ENCODE peak calls at places on chromosomes 4 and X, in five cellular contexts. One of them, this sample, is unnamed. For H3K4me1, the result is how much of the 10 kb centered on the place peaks cover.

GRCh38 chr4:164012396-164013027 is 518.0 kb downstream of the TMA16 start:
- DNase-seq in prostate gland: no peak
- DNase-seq in right lobe of liver: no peak
- DNase-seq in uterus: no peak
- DNase-seq in heart right ventricle: no peak
- DNase-seq in this sample: peak

GRCh38 chr4:144572660-144573059 is 73.3 kb upstream of the HHIP start:
- DNase-seq in prostate gland: no peak
- DNase-seq in right lobe of liver: no peak
- DNase-seq in uterus: no peak
- DNase-seq in heart right ventricle: no peak
- DNase-seq in this sample: no peak

GRCh38 chr4:79025170-79025569 is 85.9 kb upstream of the PAQR3 start:
- DNase-seq in prostate gland: no peak
- DNase-seq in right lobe of liver: no peak
- DNase-seq in uterus: no peak
- DNase-seq in heart right ventricle: no peak
- DNase-seq in this sample: no peak

GRCh38 chrX:23317799-23318724 is 16.6 kb upstream of the PTCHD1 start:
- DNase-seq in prostate gland: no peak
- DNase-seq in right lobe of liver: no peak
- DNase-seq in uterus: no peak
- DNase-seq in heart right ventricle: no peak
- DNase-seq in this sample: peak

GRCh38 chrX:41720125-41720780 is 3.7 kb upstream of the GPR82 start:
- DNase-seq in prostate gland: no peak
- DNase-seq in right lobe of liver: no peak
- DNase-seq in uterus: no peak
- DNase-seq in heart right ventricle: no peak
- DNase-seq in this sample: peak

GRCh38 chr4:150126880-150127236 is 48.6 kb downstream of the DCLK2 start:
- DNase-seq in prostate gland: no peak
- DNase-seq in right lobe of liver: no peak
- DNase-seq in uterus: no peak
- DNase-seq in heart right ventricle: no peak
- DNase-seq in this sample: no peak

GRCh38 chr4:167233523-167234387 is 539 bp downstream of the SPOCK3 start:
- DNase-seq in prostate gland: no peak
- DNase-seq in right lobe of liver: peak
- DNase-seq in uterus: no peak
- DNase-seq in heart right ventricle: no peak
- DNase-seq in this sample: no peak

GRCh38 chr4:8307126-8307525 is 37.6 kb downstream of the HTRA3 start:
- DNase-seq in prostate gland: no peak
- DNase-seq in right lobe of liver: no peak
- DNase-seq in uterus: peak
- DNase-seq in heart right ventricle: no peak
- DNase-seq in this sample: no peak

GRCh38 chr4:177320721-177321120 is 11.0 kb downstream of the NEIL3 start:
- DNase-seq in prostate gland: no peak
- DNase-seq in right lobe of liver: no peak
- DNase-seq in uterus: no peak
- DNase-seq in heart right ventricle: no peak
- DNase-seq in this sample: no peak

GRCh38 chr4:57080781-57081650 is 29.2 kb downstream of the IGFBP7 start:
- DNase-seq in prostate gland: peak
- DNase-seq in right lobe of liver: no peak
- DNase-seq in uterus: no peak
- DNase-seq in heart right ventricle: no peak
- DNase-seq in this sample: no peak

GRCh38 chr4:57076646-57077045 is 33.5 kb downstream of the IGFBP7 start:
- DNase-seq in prostate gland: no peak
- DNase-seq in right lobe of liver: no peak
- DNase-seq in uterus: no peak
- DNase-seq in heart right ventricle: no peak
- DNase-seq in this sample: no peak

GRCh38 chr4:57077550-57078311 is 32.5 kb downstream of the IGFBP7 start:
- DNase-seq in prostate gland: no peak
- DNase-seq in right lobe of liver: no peak
- DNase-seq in uterus: no peak
- DNase-seq in heart right ventricle: no peak
- DNase-seq in this sample: no peak

GRCh38 chr4:57081651-57082349 is 28.4 kb downstream of the IGFBP7 start:
- DNase-seq in prostate gland: no peak
- DNase-seq in right lobe of liver: no peak
- DNase-seq in uterus: no peak
- DNase-seq in heart right ventricle: no peak
- DNase-seq in this sample: no peak

DNA sequence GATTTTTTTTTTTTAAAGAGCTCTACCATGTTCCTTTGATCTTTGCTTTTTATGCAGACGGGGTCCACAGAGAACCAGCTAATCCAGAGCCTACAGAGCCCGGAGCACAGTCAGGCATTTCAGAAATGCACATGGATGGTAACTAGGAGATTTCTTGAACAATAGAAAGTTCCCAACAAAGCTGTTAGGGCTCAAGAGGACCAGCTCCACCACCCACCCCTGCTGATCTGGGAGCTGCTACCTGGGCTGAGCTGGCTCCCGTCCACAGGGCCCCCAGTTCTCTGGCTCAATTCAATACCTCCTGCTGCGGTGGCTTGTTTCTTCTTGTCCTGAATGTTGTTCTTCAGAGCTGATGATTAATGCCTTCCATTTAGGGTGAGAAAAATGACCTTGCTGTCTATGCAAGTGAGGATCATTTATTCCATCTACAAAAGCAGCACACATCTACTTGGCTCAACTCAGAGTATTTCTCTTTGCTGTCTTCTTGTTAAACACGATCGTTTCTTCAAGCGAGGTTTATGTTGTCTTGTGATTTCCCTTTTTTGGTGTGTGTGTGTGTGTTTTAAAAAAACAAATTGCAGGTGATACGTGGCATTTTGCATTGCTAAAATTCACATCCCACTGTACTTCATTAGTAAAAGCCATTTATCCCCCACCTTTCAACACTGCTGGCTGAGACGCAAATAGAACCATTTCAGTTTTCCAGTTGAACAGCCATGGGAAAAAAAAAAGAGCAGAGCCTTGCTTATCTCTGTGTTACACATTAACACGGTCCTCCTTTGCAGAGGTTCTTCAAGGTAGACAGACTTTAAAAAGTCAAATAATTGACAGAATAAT is 31.3 kb downstream of the IGFBP7 start:
- DNase-seq in prostate gland: peak
- DNase-seq in right lobe of liver: no peak
- DNase-seq in uterus: no peak
- DNase-seq in heart right ventricle: no peak
- DNase-seq in this sample: no peak
- H3K4me1 ChIP-seq in prostate gland: under half
- H3K4me1 ChIP-seq in right lobe of liver: under half
- H3K4me1 ChIP-seq in uterus: under half
- H3K4me1 ChIP-seq in heart right ventricle: half or more
- H3K4me1 ChIP-seq in this sample: under half

DNA sequence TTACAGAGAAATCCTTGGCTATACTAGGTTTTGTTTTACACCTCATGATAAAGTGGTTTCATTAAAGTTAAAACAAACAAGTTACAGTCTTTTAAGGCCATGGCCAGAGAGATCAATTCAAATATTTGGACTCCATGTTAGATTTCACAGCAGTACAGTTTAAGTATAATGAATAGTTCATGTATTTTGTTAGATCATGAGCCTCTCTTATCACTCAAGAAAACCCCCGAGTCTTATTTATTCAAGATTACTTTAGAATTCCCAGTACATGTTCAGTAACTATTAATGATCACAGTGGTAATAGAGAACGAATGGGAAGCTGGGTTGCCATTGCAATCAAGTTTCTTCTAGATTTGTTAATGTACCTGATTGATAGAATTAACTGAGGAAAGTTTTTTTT is 15.2 kb downstream of the PDLIM5 start:
- DNase-seq in prostate gland: no peak
- DNase-seq in right lobe of liver: no peak
- DNase-seq in uterus: no peak
- DNase-seq in heart right ventricle: no peak
- DNase-seq in this sample: no peak
- H3K4me1 ChIP-seq in prostate gland: under half
- H3K4me1 ChIP-seq in right lobe of liver: under half
- H3K4me1 ChIP-seq in uterus: under half
- H3K4me1 ChIP-seq in heart right ventricle: half or more
- H3K4me1 ChIP-seq in this sample: under half

DNA sequence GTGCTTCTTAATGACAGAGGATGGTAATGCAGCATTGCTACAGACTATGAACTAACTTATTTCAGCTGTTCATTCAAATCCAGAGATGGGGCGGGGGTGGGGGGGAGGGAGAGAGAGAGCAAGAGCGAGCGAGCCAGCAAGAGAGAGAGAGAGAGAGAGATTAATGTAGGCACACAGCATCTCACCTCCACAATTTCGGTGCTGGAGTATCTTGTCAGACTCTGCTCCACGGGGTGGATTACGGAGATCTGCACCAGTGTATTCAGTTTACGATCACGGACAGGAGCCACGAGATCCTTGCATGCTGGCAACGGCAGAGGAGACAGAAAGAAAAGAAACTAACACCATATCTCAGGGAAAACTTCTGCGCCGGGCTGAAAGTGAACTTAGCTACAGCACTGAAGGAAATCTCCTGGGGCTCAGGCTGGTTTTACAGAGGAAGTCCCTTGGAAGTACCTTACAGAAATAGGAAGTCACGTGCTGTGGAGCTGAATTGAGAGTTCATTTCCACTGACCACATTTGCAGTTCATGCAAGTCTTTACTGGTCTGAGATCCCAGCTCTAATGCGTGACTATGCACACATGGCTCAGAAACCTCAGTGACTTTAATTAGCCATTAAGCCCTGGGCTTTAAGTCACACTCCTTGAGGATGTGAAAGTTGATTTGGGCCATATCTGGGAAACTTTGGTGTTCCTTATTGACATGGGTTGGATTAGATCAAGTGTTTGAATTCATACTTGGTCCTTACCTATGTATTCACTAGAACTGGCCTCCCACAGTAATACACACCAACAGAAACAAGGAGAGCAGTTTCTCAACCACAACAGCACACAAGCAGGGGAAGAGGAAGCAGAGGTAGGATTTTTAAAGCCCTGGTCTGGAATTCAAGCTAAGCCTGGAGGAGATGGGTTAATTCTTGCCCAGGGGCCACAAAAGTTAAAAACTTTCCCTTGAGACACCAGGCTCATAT is 440.8 kb downstream of the INPP4B start:
- DNase-seq in prostate gland: peak
- DNase-seq in right lobe of liver: peak
- DNase-seq in uterus: peak
- DNase-seq in heart right ventricle: peak
- DNase-seq in this sample: no peak
- H3K4me1 ChIP-seq in prostate gland: under half
- H3K4me1 ChIP-seq in right lobe of liver: under half
- H3K4me1 ChIP-seq in uterus: under half
- H3K4me1 ChIP-seq in heart right ventricle: under half
- H3K4me1 ChIP-seq in this sample: under half

GRCh38 chr4:98558770-98559169 is 99.6 kb downstream of the TSPAN5 start:
- DNase-seq in prostate gland: no peak
- DNase-seq in right lobe of liver: no peak
- DNase-seq in uterus: no peak
- DNase-seq in heart right ventricle: no peak
- DNase-seq in this sample: no peak
- H3K4me1 ChIP-seq in prostate gland: under half
- H3K4me1 ChIP-seq in right lobe of liver: under half
- H3K4me1 ChIP-seq in uterus: under half
- H3K4me1 ChIP-seq in heart right ventricle: under half
- H3K4me1 ChIP-seq in this sample: under half

This sample was measured in OCI-LY7.